ENCODE peak calls at places on chromosomes 13 and 19, in four cellular contexts. P, E, G and B are unnamed samples.

GRCh38 chr19:19775891-19776205 is 42.9 kb upstream of the ZNF14 start:
- DNase-seq in G (no peak), E (no peak), P (no peak), B (no peak)

GRCh38 chr13:31436478-31436877 is 236.7 kb downstream of the B3GLCT start:
- DNase-seq in G (no peak), E (no peak), P (no peak), B (no peak)

GRCh38 chr13:30353060-30353459 is 45.7 kb upstream of the KATNAL1 start:
- DNase-seq in E (no peak), G (no peak), P (no peak), B (no peak)

GRCh38 chr13:23288564-23288963 is 107.8 kb downstream of the SGCG start:
- DNase-seq in E (no peak), P (no peak), G (no peak), B (no peak)

GRCh38 chr13:26821766-26822165 is 61.2 kb upstream of the GPR12 start:
- DNase-seq in G (no peak), P (no peak), E (no peak), B (no peak)

GRCh38 chr19:56660381-56661105 is 11.0 kb downstream of the ZNF835 start:
- DNase-seq in P (no peak), E (no peak), G (no peak), B (no peak)

GRCh38 chr19:15623711-15624318 is 8.8 kb downstream of the CYP4F8 start:
- DNase-seq in P (no peak), E (no peak), G (no peak), B (no peak)

GRCh38 chr13:45269204-45269603 is 68.4 kb upstream of the KCTD4 start:
- DNase-seq in G (peak; percentile 51), E (no peak), P (no peak), B (no peak)

GRCh38 chr19:6209233-6209632 is 70.5 kb downstream of the MLLT1 start:
- DNase-seq in P (no peak), G (no peak), E (no peak), B (no peak)

GRCh38 chr19:41327076-41327475 is 17.1 kb downstream of the CCDC97 start:
- DNase-seq in P (no peak), E (no peak), G (no peak), B (no peak)

GRCh38 chr13:24220086-24220703 is 59.7 kb downstream of the SPATA13 start:
- DNase-seq in E (peak; percentile 78), G (peak; percentile 89), P (no peak), B (peak; percentile 59)

GRCh38 chr19:41431426-41432386 is 4.5 kb upstream of the B3GNT8 start:
- DNase-seq in G (peak; percentile 48), P (no peak), E (no peak), B (no peak)

GRCh38 chr19:45781282-45782161 is 768 bp downstream of the DMPK start:
- DNase-seq in E (no peak), G (no peak), P (no peak), B (no peak)

GRCh38 chr13:111638233-111638632 is 317.8 kb downstream of the TEX29 start:
- DNase-seq in P (no peak), G (no peak), E (no peak), B (no peak)

GRCh38 chr13:25902946-25903345 is 148.9 kb downstream of the SHISA2 start:
- DNase-seq in P (no peak), E (no peak), G (no peak), B (no peak)

GRCh38 chr19:10093295-10094186 is 7.4 kb downstream of the SHFL start:
- DNase-seq in P (no peak), E (no peak), G (peak; percentile 24), B (no peak)

GRCh38 chr19:39307233-39307821 is 11.1 kb downstream of the IFNL1 start:
- DNase-seq in P (no peak), E (no peak), G (no peak), B (no peak)

GRCh38 chr19:11964858-11965645 is at the start of gene ZNF763:
- DNase-seq in E (peak; percentile 93), G (peak; percentile 63), P (peak; percentile 78), B (peak; percentile 75)

GRCh38 chr19:52941941-52942370 is 18.7 kb upstream of the ZNF888 start:
- DNase-seq in G (peak; percentile 22), P (no peak), E (no peak), B (no peak)

GRCh38 chr19:37931941-37932655 is 25.1 kb downstream of the SIPA1L3 start:
- DNase-seq in P (no peak), G (peak; percentile 54), E (peak; percentile 70), B (no peak)

GRCh38 chr13:113796211-113796875 is 37.3 kb downstream of the TMEM255B start:
- DNase-seq in E (no peak), P (no peak), G (no peak), B (no peak)

GRCh38 chr19:44988896-44989563 is 12.2 kb upstream of the RELB start:
- DNase-seq in G (peak; percentile 72), E (peak; percentile 21), P (peak; percentile 48), B (peak; percentile 50)

GRCh38 chr19:46907880-46908279 is 47.1 kb downstream of the ARHGAP35 start:
- DNase-seq in G (no peak), P (no peak), E (no peak), B (no peak)

GRCh38 chr13:83048419-83048818 is 833.9 kb downstream of the SLITRK1 start:
- DNase-seq in E (no peak), G (peak; percentile 25), P (no peak), B (no peak)

GRCh38 chr13:75860935-75861334 is 224.8 kb downstream of the LMO7 start:
- DNase-seq in P (no peak), G (no peak), E (no peak), B (no peak)

GRCh38 chr13:51005566-51005965 is 96.0 kb downstream of the RNASEH2B start:
- DNase-seq in G (no peak), E (no peak), P (no peak), B (no peak)

GRCh38 chr19:45779231-45780145 is 2.8 kb downstream of the DMPK start:
- DNase-seq in E (peak; percentile 95), G (peak; percentile 53), P (peak; percentile 83), B (peak; percentile 58)

GRCh38 chr19:29715695-29716581 is 877 bp upstream of the C19orf12 start:
- DNase-seq in G (peak; percentile 46), P (no peak), E (no peak), B (no peak)

GRCh38 chr19:42794751-42795150 is 29.3 kb upstream of the PSG8 start:
- DNase-seq in P (no peak), G (no peak), E (no peak), B (no peak)

GRCh38 chr19:13864223-13864512 is 12.8 kb upstream of the NANOS3 start:
- DNase-seq in G (no peak), P (no peak), E (no peak), B (no peak)

GRCh38 chr19:13860679-13861391 is 16.1 kb upstream of the NANOS3 start:
- DNase-seq in P (no peak), G (no peak), E (no peak), B (no peak)

GRCh38 chr19:13861714-13862531 is 15.0 kb upstream of the NANOS3 start:
- DNase-seq in G (peak; percentile 84), E (peak; percentile 88), P (peak; percentile 90), B (peak; percentile 83)

GRCh38 chr19:13859361-13859880 is 17.5 kb upstream of the NANOS3 start:
- DNase-seq in P (no peak), E (no peak), G (peak; percentile 63), B (no peak)

GRCh38 chr19:13861392-13861713 is 15.6 kb upstream of the NANOS3 start:
- DNase-seq in G (no peak), P (peak; percentile 43), E (no peak), B (no peak)
- H3K4me3 ChIP-seq in G (peak overlapping the region; percentile 54), P (peak overlapping the region; percentile 62), E (no peak overlapping the region), B (peak overlapping the region; percentile 79)

DNA sequence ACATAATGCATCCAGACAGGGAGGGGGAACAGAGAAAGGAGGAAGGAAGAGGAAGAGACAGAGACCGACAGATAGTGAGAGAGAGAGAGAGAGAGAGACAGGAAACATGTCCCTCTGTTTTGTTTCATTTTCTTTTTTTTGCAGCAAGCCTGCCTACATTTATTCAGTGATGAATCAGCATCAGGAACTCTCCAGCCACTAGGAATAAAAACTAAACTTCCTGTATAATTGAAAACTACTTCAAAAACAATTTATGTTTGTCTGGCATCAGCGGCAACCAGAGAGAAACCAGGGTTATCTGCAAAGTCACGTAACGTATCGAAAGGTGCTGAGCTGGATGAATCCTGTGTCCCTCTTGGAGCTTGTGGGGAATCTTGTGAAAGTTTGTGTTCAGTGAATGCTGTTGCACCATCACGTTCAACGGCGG is 148.6 kb upstream of the SOX21 start:
- DNase-seq in G (peak; percentile 39), P (no peak), E (no peak), B (peak; percentile 6)
- H3K4me3 ChIP-seq in G (peak overlapping the region; percentile 37), P (peak overlapping the region; percentile 35), E (no peak overlapping the region), B (peak overlapping the region; percentile 61)

GRCh38 chr13:40221460-40222201 is 444.8 kb downstream of the FOXO1 start:
- DNase-seq in P (peak; percentile 20), E (no peak), G (peak; percentile 92), B (peak; percentile 86)
- H3K4me3 ChIP-seq in P (no peak overlapping the region), E (no peak overlapping the region), G (no peak overlapping the region), B (peak overlapping the region; percentile 27)

GRCh38 chr13:65445340-65445739 is 1784.8 kb downstream of the PCDH9 start:
- DNase-seq in G (no peak), P (no peak), E (no peak), B (no peak)
- H3K4me3 ChIP-seq in G (no peak overlapping the region), P (no peak overlapping the region), E (no peak overlapping the region), B (no peak overlapping the region)

GRCh38 chr19:35166100-35167063 is 11.8 kb downstream of the FXYD5 start:
- DNase-seq in G (no peak), P (no peak), E (no peak), B (no peak)
- H3K4me3 ChIP-seq in G (no peak overlapping the region), P (no peak overlapping the region), E (no peak overlapping the region), B (no peak overlapping the region)

DNA sequence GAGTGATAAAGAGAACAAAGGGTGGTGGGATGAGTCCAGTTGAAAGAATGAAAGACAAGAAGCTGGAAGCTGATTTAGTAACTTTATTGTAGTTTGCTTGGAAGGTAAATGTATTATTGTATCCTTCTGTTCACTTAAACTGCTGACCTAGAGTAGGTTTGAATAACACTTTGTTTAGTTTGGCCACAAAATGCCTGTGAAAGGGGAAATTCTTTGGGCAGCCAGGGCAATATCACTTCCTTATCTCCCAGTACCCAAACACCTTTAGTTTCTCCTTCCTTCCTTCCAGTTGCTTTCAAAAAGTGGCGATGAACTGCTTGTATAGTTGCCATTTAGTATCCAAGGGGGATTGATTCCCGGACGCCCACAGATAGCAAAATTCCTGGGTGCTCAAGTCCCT is 120.1 kb downstream of the PAN3 start:
- DNase-seq in P (no peak), E (no peak), G (no peak), B (no peak)
- H3K4me3 ChIP-seq in P (no peak overlapping the region), E (no peak overlapping the region), G (no peak overlapping the region), B (no peak overlapping the region)